ENCODE peak calls at places on chromosome 2, in seven cellular contexts. W is left cardiac atrium, B is HS-27A, X is nucleus accumbens, T is naive B cell, J is glutamatergic neuron, K is hypothalamus. Q is an unnamed sample.

GRCh38 chr2:7060602-7061435 is 143.6 kb downstream of the RNF144A start:
- DNase-seq in K (no peak), X (no peak), T (no peak), W (no peak), B (no peak), J (no peak), Q (peak; percentile 24)

GRCh38 chr2:105730170-105730569 is 14.5 kb upstream of the NCK2 start:
- DNase-seq in T (no peak), W (no peak), K (no peak), X (no peak), J (no peak), B (no peak), Q (no peak)

GRCh38 chr2:38113999-38114708 is 38.2 kb upstream of the CYP1B1 start:
- DNase-seq in T (no peak), J (no peak), W (no peak), K (no peak), B (no peak), X (no peak), Q (no peak)

GRCh38 chr2:184906709-184907108 is 308.4 kb downstream of the ZNF804A start:
- DNase-seq in B (no peak), X (no peak), K (no peak), W (no peak), J (no peak), T (no peak), Q (no peak)

GRCh38 chr2:27291865-27292264 is 9.6 kb downstream of the TRIM54 start:
- DNase-seq in X (no peak), K (no peak), J (no peak), B (no peak), T (no peak), W (no peak), Q (no peak)

GRCh38 chr2:174485763-174486613 is 841 bp downstream of the GPR155 start:
- DNase-seq in J (peak; percentile 30), K (peak; percentile 56), B (no peak), T (peak; percentile 16), W (peak; percentile 37), X (peak; percentile 14), Q (peak; percentile 33)

GRCh38 chr2:150718280-150718679 is 230.8 kb upstream of the RND3 start:
- DNase-seq in K (no peak), X (no peak), T (no peak), B (no peak), W (no peak), J (no peak), Q (no peak)

GRCh38 chr2:43175187-43175490 is 51.3 kb downstream of the ZFP36L2 start:
- DNase-seq in J (no peak), X (no peak), B (no peak), W (no peak), K (no peak), T (peak; percentile 20), Q (no peak)

GRCh38 chr2:105776560-105776928 is 31.8 kb downstream of the NCK2 start:
- DNase-seq in X (no peak), B (no peak), J (no peak), T (no peak), W (no peak), K (no peak), Q (no peak)

GRCh38 chr2:46179037-46179621 is 118.1 kb upstream of the EPAS1 start:
- DNase-seq in J (no peak), B (peak; percentile 89), T (peak; percentile 14), K (no peak), X (no peak), W (peak; percentile 80), Q (peak; percentile 39)